ENCODE peak calls at places on chromosome 10, in nine cellular contexts. H is left ventricle myocardium inferior; S is occipital lobe; P is stimulated activated effector memory CD8-positive, alpha-beta T cell treated with anti-CD3 and anti-CD28 coated beads, Interleukin-12 subunit alpha, Interleukin-12 subunit beta, amount 100 ng/mL, for 72 hours; J is kidney glomerular epithelial cell; Y is NCI-H774; C is heart left ventricle; E is pons; F is A172. R is an unnamed sample.

GRCh38 chr10:100522945-100523344 is 3.3 kb upstream of the SEC31B start:
- DNase-seq in P (no peak), H (no peak), Y (no peak), E (no peak), J (no peak), F (no peak), S (no peak), C (no peak), R (no peak)

GRCh38 chr10:79437111-79437814 is 8.2 kb downstream of the ZCCHC24 start:
- DNase-seq in F (peak; percentile 37), P (no peak), Y (no peak), C (no peak), S (no peak), H (no peak), E (no peak), J (no peak), R (no peak)

GRCh38 chr10:72171175-72171630 is 44.6 kb upstream of the ANAPC16 start:
- DNase-seq in J (peak; percentile 95), P (no peak), F (peak; percentile 98), E (no peak), Y (no peak), H (no peak), C (no peak), S (no peak), R (no peak)

GRCh38 chr10:62582804-62583208 is 208.6 kb downstream of the ZNF365 start:
- DNase-seq in J (peak; percentile 6), E (no peak), F (peak; percentile 93), C (peak; percentile 84), P (no peak), H (peak; percentile 77), Y (no peak), S (no peak), R (no peak)

GRCh38 chr10:62916157-62916603 is 100.0 kb upstream of the EGR2 start:
- DNase-seq in E (no peak), F (peak; percentile 34), H (no peak), J (peak; percentile 16), Y (no peak), C (no peak), S (no peak), P (no peak), R (no peak)

GRCh38 chr10:100520811-100521210 is 1.1 kb upstream of the SEC31B start:
- DNase-seq in P (no peak), J (no peak), H (no peak), E (no peak), F (no peak), C (no peak), Y (no peak), S (no peak), R (no peak)

GRCh38 chr10:102154466-102155116 is 2.4 kb downstream of the NOLC1 start:
- DNase-seq in E (no peak), S (no peak), F (no peak), C (no peak), P (no peak), Y (no peak), J (no peak), H (no peak), R (no peak)

GRCh38 chr10:99487125-99487524 is 45.6 kb upstream of the NKX2-3 start:
- DNase-seq in S (no peak), E (no peak), C (no peak), Y (no peak), J (no peak), F (no peak), P (no peak), H (no peak), R (no peak)

GRCh38 chr10:123042708-123043408 is 34.1 kb downstream of the ACADSB start:
- DNase-seq in P (no peak), C (no peak), E (no peak), Y (no peak), S (no peak), J (no peak), H (no peak), F (no peak), R (no peak)

GRCh38 chr10:117792214-117792613 is 249.7 kb downstream of the EMX2 start:
- DNase-seq in H (no peak), P (no peak), J (no peak), C (no peak), E (no peak), Y (no peak), S (no peak), F (no peak), R (no peak)

GRCh38 chr10:132506711-132507466 is 30.7 kb upstream of the INPP5A start:
- DNase-seq in P (no peak), H (no peak), Y (no peak), F (no peak), E (no peak), J (no peak), S (no peak), C (no peak), R (no peak)

GRCh38 chr10:91635401-91636400 is 2.8 kb upstream of the PPP1R3C start:
- DNase-seq in P (peak; percentile 60), H (no peak), E (peak; percentile 87), F (peak; percentile 75), C (no peak), S (peak; percentile 25), J (peak; percentile 67), Y (peak; percentile 62), R (peak; percentile 78)

GRCh38 chr10:796233-796632 is 106.8 kb upstream of the DIP2C start:
- DNase-seq in H (no peak), Y (no peak), C (no peak), J (no peak), F (no peak), E (no peak), S (no peak), P (no peak), R (no peak)

GRCh38 chr10:3778708-3779108 is 6.3 kb downstream of the KLF6 start:
- DNase-seq in Y (no peak), H (no peak), C (no peak), S (no peak), P (no peak), J (no peak), F (no peak), E (no peak), R (no peak)

GRCh38 chr10:14839305-14839695 is 1.2 kb downstream of the HSPA14 start:
- DNase-seq in J (no peak), E (no peak), F (no peak), P (no peak), Y (no peak), S (no peak), C (no peak), H (no peak), R (no peak)

GRCh38 chr10:124587811-124588211 is 126.2 kb downstream of the LHPP start:
- DNase-seq in J (no peak), C (peak; percentile 31), S (no peak), E (no peak), H (no peak), P (no peak), Y (no peak), F (no peak), R (no peak)

GRCh38 chr10:94320285-94320914 is 42.3 kb downstream of the NOC3L start:
- DNase-seq in F (peak; percentile 68), J (peak; percentile 16), C (peak; percentile 69), H (peak; percentile 56), Y (peak; percentile 1), P (peak; percentile 70), S (peak; percentile 21), E (peak; percentile 71), R (peak; percentile 72)

GRCh38 chr10:48476279-48476982 is 128.4 kb downstream of the ARHGAP22 start:
- DNase-seq in F (no peak), C (no peak), Y (no peak), E (no peak), H (no peak), J (no peak), P (no peak), S (no peak), R (no peak)

GRCh38 chr10:111207525-111207924 is 130.7 kb downstream of the ADRA2A start:
- DNase-seq in F (no peak), C (no peak), E (no peak), S (no peak), H (no peak), Y (no peak), P (peak; percentile 46), J (no peak), R (peak; percentile 2)

GRCh38 chr10:118444016-118444415 is 101.9 kb upstream of the FAM204A start:
- DNase-seq in H (no peak), F (no peak), C (no peak), J (no peak), E (peak; percentile 14), Y (no peak), S (no peak), P (no peak), R (no peak)

GRCh38 chr10:76397210-76397881 is 965.9 kb downstream of the LRMDA start:
- DNase-seq in S (no peak), J (no peak), Y (no peak), P (no peak), E (peak; percentile 7), C (peak; percentile 66), H (peak; percentile 22), F (peak; percentile 68), R (no peak)

GRCh38 chr10:62560207-62560819 is 186.1 kb downstream of the ZNF365 start:
- DNase-seq in C (no peak), Y (no peak), F (no peak), H (no peak), E (no peak), J (no peak), P (no peak), S (no peak), R (no peak)

GRCh38 chr10:5047912-5048628 is 44.4 kb upstream of the AKR1C2 start:
- DNase-seq in H (no peak), S (no peak), J (peak; percentile 32), P (no peak), C (no peak), F (no peak), E (no peak), Y (no peak), R (no peak)

GRCh38 chr10:100848770-100849169 is 64.0 kb upstream of the SLF2 start:
- DNase-seq in P (no peak), C (no peak), F (no peak), S (no peak), Y (no peak), J (no peak), E (no peak), H (no peak), R (no peak)

GRCh38 chr10:34484164-34484563 is 330.9 kb downstream of the PARD3 start:
- DNase-seq in P (no peak), C (no peak), F (no peak), S (no peak), Y (no peak), J (no peak), H (no peak), E (no peak), R (no peak)

GRCh38 chr10:92125169-92125543 is 165.7 kb downstream of the CPEB3 start:
- DNase-seq in H (no peak), Y (no peak), E (no peak), C (no peak), F (no peak), S (no peak), P (no peak), J (no peak), R (no peak)